ENCODE peak calls at places on chromosomes 1 and 21, in eight cellular contexts. M, S, B, I, N, R, X and J are unnamed samples.

GRCh38 chr1:59115865-59116264 is 181.0 kb upstream of the FGGY start:
- DNase-seq in M (no peak), S (no peak), B (no peak), I (no peak), N (no peak), R (no peak), X (no peak), J (no peak)

GRCh38 chr1:235266325-235266724 is 61.7 kb downstream of the ARID4B start:
- DNase-seq in M (no peak), S (no peak), B (no peak), I (no peak), N (no peak), R (no peak), X (no peak), J (no peak)

GRCh38 chr1:70459502-70460225 is 48.6 kb downstream of the CTH start:
- DNase-seq in M (no peak), S (peak; percentile 74), B (no peak), I (no peak), N (no peak), R (no peak), X (no peak), J (no peak)

GRCh38 chr1:33586111-33586510 is 113.7 kb downstream of the ZSCAN20 start:
- DNase-seq in M (no peak), S (peak; percentile 26), B (peak; percentile 12), I (no peak), N (no peak), R (no peak), X (no peak), J (no peak)

GRCh38 chr21:38228115-38228514 is 28.7 kb upstream of the KCNJ15 start:
- DNase-seq in M (peak; percentile 63), S (peak; percentile 81), B (no peak), I (no peak), N (no peak), R (no peak), X (no peak), J (peak; percentile 38)

GRCh38 chr1:9149151-9149550 is 20.2 kb upstream of the GPR157 start:
- DNase-seq in M (no peak), S (no peak), B (no peak), I (no peak), N (no peak), R (no peak), X (no peak), J (no peak)

GRCh38 chr1:53959664-53960250 is 13.6 kb downstream of the LRRC42 start:
- DNase-seq in M (no peak), S (peak; percentile 41), B (no peak), I (no peak), N (no peak), R (no peak), X (no peak), J (peak; percentile 62)

GRCh38 chr1:25105836-25106235 is 126.5 kb downstream of the SYF2 start:
- DNase-seq in M (no peak), S (no peak), B (no peak), I (no peak), N (no peak), R (no peak), X (no peak), J (no peak)

GRCh38 chr1:163094589-163094988 is 25.4 kb downstream of the RGS4 start:
- DNase-seq in M (no peak), S (peak; percentile 42), B (no peak), I (no peak), N (no peak), R (no peak), X (no peak), J (no peak)

GRCh38 chr1:245965398-245965797 is 541.7 kb downstream of the SMYD3 start:
- DNase-seq in M (no peak), S (no peak), B (no peak), I (no peak), N (no peak), R (no peak), X (no peak), J (no peak)

GRCh38 chr1:169326644-169327316 is 40.8 kb downstream of the NME7 start:
- DNase-seq in M (no peak), S (peak; percentile 54), B (no peak), I (no peak), N (no peak), R (no peak), X (no peak), J (no peak)

GRCh38 chr21:19603011-19603593 is 1199.5 kb upstream of the TMPRSS15 start:
- DNase-seq in M (no peak), S (no peak), B (no peak), I (no peak), N (no peak), R (no peak), X (no peak), J (no peak)

GRCh38 chr1:65065535-65066378 is 82.2 kb upstream of the AK4 start:
- DNase-seq in M (peak; percentile 45), S (no peak), B (no peak), I (no peak), N (no peak), R (peak; percentile 77), X (peak; percentile 56), J (peak; percentile 85)

GRCh38 chr21:44618909-44619308 is 7.0 kb downstream of the KRTAP10-8 start:
- DNase-seq in M (no peak), S (no peak), B (no peak), I (peak; percentile 43), N (no peak), R (no peak), X (no peak), J (no peak)

GRCh38 chr1:117758444-117759316 is 152.8 kb downstream of the TENT5C start:
- DNase-seq in M (peak; percentile 74), S (peak; percentile 78), B (peak; percentile 59), I (peak; percentile 53), N (peak; percentile 66), R (peak; percentile 85), X (peak; percentile 79), J (peak; percentile 80)

GRCh38 chr1:93753766-93754763 is 72.4 kb upstream of the BCAR3 start:
- DNase-seq in M (no peak), S (peak; percentile 83), B (peak; percentile 80), I (no peak), N (no peak), R (no peak), X (no peak), J (no peak)

GRCh38 chr1:20684050-20684620 is 23.0 kb upstream of the DDOST start:
- DNase-seq in M (no peak), S (no peak), B (no peak), I (no peak), N (no peak), R (no peak), X (no peak), J (no peak)

GRCh38 chr1:150508982-150509381 is 1.1 kb downstream of the ECM1 start:
- DNase-seq in M (no peak), S (no peak), B (no peak), I (no peak), N (no peak), R (no peak), X (no peak), J (no peak)

GRCh38 chr1:12692967-12693782 is 22.7 kb upstream of the AADACL3 start:
- DNase-seq in M (no peak), S (no peak), B (no peak), I (no peak), N (no peak), R (no peak), X (no peak), J (no peak)

GRCh38 chr1:85296980-85297379 is 20.5 kb upstream of the BCL10 start:
- DNase-seq in M (no peak), S (peak; percentile 78), B (no peak), I (no peak), N (no peak), R (no peak), X (no peak), J (no peak)

GRCh38 chr21:37458669-37459276 is 92.2 kb downstream of the DYRK1A start:
- DNase-seq in M (no peak), S (no peak), B (no peak), I (no peak), N (no peak), R (no peak), X (no peak), J (no peak)

GRCh38 chr1:53458634-53459033 is 565 bp upstream of the DMRTB1 start:
- DNase-seq in M (no peak), S (no peak), B (no peak), I (no peak), N (no peak), R (no peak), X (no peak), J (no peak)

GRCh38 chr1:116735246-116735645 is 19.0 kb upstream of the CD2 start:
- DNase-seq in M (no peak), S (no peak), B (no peak), I (no peak), N (no peak), R (no peak), X (no peak), J (no peak)

GRCh38 chr1:18948048-18948912 is 8.2 kb downstream of the IFFO2 start:
- DNase-seq in M (no peak), S (peak; percentile 68), B (no peak), I (peak; percentile 36), N (peak; percentile 47), R (no peak), X (no peak), J (no peak)

GRCh38 chr1:238384381-238384780 is 493.7 kb upstream of the ZP4 start:
- DNase-seq in M (no peak), S (peak; percentile 25), B (no peak), I (no peak), N (no peak), R (no peak), X (no peak), J (no peak)

GRCh38 chr1:43913666-43914325 is 19.8 kb upstream of the ARTN start:
- DNase-seq in M (no peak), S (no peak), B (no peak), I (no peak), N (no peak), R (no peak), X (no peak), J (no peak)

GRCh38 chr1:56576880-56577858 is 2.2 kb downstream of the PLPP3 start:
- DNase-seq in M (no peak), S (peak; percentile 37), B (no peak), I (no peak), N (no peak), R (peak; percentile 11), X (no peak), J (peak; percentile 58)

GRCh38 chr21:39029086-39029772 is 154.0 kb downstream of the PSMG1 start:
- DNase-seq in M (no peak), S (no peak), B (no peak), I (no peak), N (no peak), R (no peak), X (no peak), J (no peak)

GRCh38 chr21:26120833-26121232 is 49.7 kb downstream of the APP start:
- DNase-seq in M (no peak), S (peak; percentile 98), B (no peak), I (no peak), N (no peak), R (no peak), X (no peak), J (no peak)

GRCh38 chr1:228095938-228096337 is 7.2 kb downstream of the C1orf35 start:
- DNase-seq in M (no peak), S (no peak), B (no peak), I (no peak), N (no peak), R (no peak), X (no peak), J (peak; percentile 18)

GRCh38 chr21:35682874-35683549 is 377.3 kb downstream of the SETD4 start:
- DNase-seq in M (no peak), S (no peak), B (no peak), I (no peak), N (no peak), R (no peak), X (no peak), J (no peak)